ENCODE peak calls at places on chromosomes 5 and 9, in four cellular contexts. Y is foreskin melanocyte, S is foreskin keratinocyte, J is germinal center. N is an unnamed sample.

GRCh38 chr9:17520264-17521058 is 58.4 kb upstream of the SH3GL2 start:
- DNase-seq in J (no peak), S (no peak), Y (no peak), N (no peak)

GRCh38 chr9:91978739-91979414 is 28.8 kb upstream of the ROR2 start:
- DNase-seq in S (peak; percentile 71), Y (peak; percentile 6), J (no peak), N (peak; percentile 54)

GRCh38 chr9:138112090-138112748 is 234.6 kb downstream of the CACNA1B start:
- DNase-seq in S (no peak), Y (no peak), J (peak; percentile 1), N (no peak)

GRCh38 chr5:139061856-139062255 is 136.3 kb downstream of the SIL1 start:
- DNase-seq in S (peak; percentile 43), Y (no peak), J (no peak), N (no peak)

GRCh38 chr9:135805422-135806022 is 101.8 kb downstream of the CAMSAP1 start:
- DNase-seq in J (no peak), S (no peak), Y (no peak), N (no peak)

GRCh38 chr9:93093449-93094293 is 2.3 kb upstream of the CARD19 start:
- DNase-seq in Y (no peak), S (no peak), J (no peak), N (no peak)

GRCh38 chr9:120852240-120853018 is 9.7 kb upstream of the PSMD5 start:
- DNase-seq in J (no peak), Y (peak; percentile 25), S (no peak), N (no peak)

GRCh38 chr9:119917175-119917574 is 547.9 kb upstream of the BRINP1 start:
- DNase-seq in Y (no peak), S (no peak), J (no peak), N (no peak)

GRCh38 chr5:6730407-6730806 is 17.2 kb downstream of the TENT4A start:
- DNase-seq in J (no peak), S (no peak), Y (no peak), N (no peak)

GRCh38 chr9:106771618-106772017 is 91.3 kb upstream of the ZNF462 start:
- DNase-seq in S (no peak), Y (no peak), J (no peak), N (no peak)

GRCh38 chr9:98795295-98795955 is 930 bp downstream of the ANKS6 start:
- DNase-seq in S (no peak), Y (no peak), J (no peak), N (no peak)

GRCh38 chr5:112549605-112550161 is 130.6 kb upstream of the EPB41L4A start:
- DNase-seq in S (no peak), J (no peak), Y (no peak), N (no peak)

GRCh38 chr5:1763548-1763911 is 36.1 kb downstream of the MRPL36 start:
- DNase-seq in S (no peak), Y (peak; percentile 58), J (peak; percentile 24), N (peak; percentile 41)

GRCh38 chr9:22050924-22051323 is 41.8 kb upstream of the CDKN2B start:
- DNase-seq in S (no peak), Y (no peak), J (peak; percentile 16), N (no peak)

N was measured in BE2C.